ENCODE peak calls at places on chromosomes 1 and 21, in nine cellular contexts. R is HFF-Myc; F is naive thymus-derived CD4-positive, alpha-beta T cell; S is ELF-1; G is A172; L is ACHN; H is activated naive CD4-positive, alpha-beta T cell treated with Interleukin-2 at 50 U/mL for 16 hours; Y is CD8-positive, alpha-beta memory T cell; B is caudate nucleus. Z is an unnamed sample.

GRCh38 chr1:156420209-156421061 is 51.4 kb downstream of the RHBG start:
- DNase-seq in R (no peak), F (no peak), B (no peak), S (no peak), Y (peak), L (no peak), H (peak), G (no peak), Z (no peak)

GRCh38 chr1:41362357-41362721 is 1.1 kb downstream of the FOXO6 start:
- DNase-seq in Y (no peak), F (no peak), B (no peak), L (no peak), G (no peak), H (no peak), S (no peak), R (no peak), Z (no peak)

GRCh38 chr1:14810631-14811325 is 212.3 kb downstream of the KAZN start:
- DNase-seq in R (no peak), L (no peak), G (peak), S (no peak), Y (no peak), F (no peak), B (no peak), H (no peak), Z (no peak)

GRCh38 chr21:46605759-46606426 is 1.0 kb upstream of the S100B start:
- DNase-seq in G (no peak), B (no peak), H (peak), F (peak), L (no peak), R (no peak), Y (peak), S (no peak), Z (no peak)

GRCh38 chr1:23528245-23528978 is 2.6 kb downstream of the E2F2 start:
- DNase-seq in L (peak), G (peak), S (peak), H (peak), F (peak), Y (peak), B (no peak), R (peak), Z (no peak)

GRCh38 chr1:235919127-235919796 is 52.6 kb upstream of the LYST start:
- DNase-seq in R (no peak), S (no peak), F (no peak), H (no peak), Y (no peak), L (no peak), B (no peak), G (peak), Z (no peak)

GRCh38 chr1:40745180-40745579 is 38.4 kb upstream of the KCNQ4 start:
- DNase-seq in R (no peak), L (no peak), S (no peak), H (no peak), B (no peak), Y (no peak), G (no peak), F (no peak), Z (no peak)

GRCh38 chr1:154157520-154158306 is 2.8 kb upstream of the NUP210L start:
- DNase-seq in F (no peak), S (peak), H (peak), G (peak), L (no peak), Y (peak), R (no peak), B (no peak), Z (no peak)

GRCh38 chr1:54110991-54111390 is 41.8 kb downstream of the CDCP2 start:
- DNase-seq in H (no peak), L (no peak), Y (no peak), S (no peak), F (no peak), G (no peak), B (no peak), R (no peak), Z (no peak)

GRCh38 chr1:41496080-41497055 is 11.9 kb upstream of the EDN2 start:
- DNase-seq in F (no peak), S (peak), H (peak), Y (no peak), B (no peak), R (no peak), G (peak), L (peak), Z (no peak)

GRCh38 chr1:212525479-212526110 is 83.0 kb upstream of the ATF3 start:
- DNase-seq in F (no peak), H (no peak), R (no peak), G (peak), L (peak), B (no peak), Y (no peak), S (no peak), Z (no peak)

GRCh38 chr1:233509596-233509995 is 104.3 kb upstream of the KCNK1 start:
- DNase-seq in R (no peak), S (no peak), H (no peak), L (no peak), Y (no peak), F (no peak), B (no peak), G (no peak), Z (no peak)

GRCh38 chr1:167631987-167632680 is 2.1 kb downstream of the RCSD1 start:
- DNase-seq in R (no peak), H (peak), S (peak), G (no peak), B (no peak), Y (no peak), F (no peak), L (no peak), Z (no peak)

GRCh38 chr1:17561252-17561558 is 21.7 kb downstream of the ARHGEF10L start:
- DNase-seq in B (no peak), F (no peak), L (peak), H (no peak), Y (no peak), G (peak), R (no peak), S (no peak), Z (no peak)

GRCh38 chr1:65959896-65960295 is 167.2 kb downstream of the PDE4B start:
- DNase-seq in F (no peak), S (no peak), B (no peak), G (no peak), Y (no peak), L (no peak), H (no peak), R (no peak), Z (no peak)

GRCh38 chr1:226424228-226425003 is 16.5 kb upstream of the PARP1 start:
- DNase-seq in R (no peak), L (peak), B (no peak), S (peak), H (no peak), G (peak), Y (peak), F (no peak), Z (no peak)